ENCODE peak calls at places on chromosomes 13 and 19, in nine cellular contexts. K, M, F, G, X, V, H, I and C are unnamed samples.

GRCh38 chr19:33698576-33699435 is 77.1 kb downstream of the CHST8 start:
- DNase-seq in X (no peak), G (no peak), I (no peak), H (no peak), M (no peak), V (no peak), F (no peak), K (no peak), C (no peak)

GRCh38 chr13:111058796-111059506 is 56.2 kb upstream of the ARHGEF7 start:
- DNase-seq in K (no peak), M (no peak), G (no peak), I (no peak), F (no peak), V (no peak), X (no peak), H (no peak), C (no peak)

GRCh38 chr13:112820318-112820717 is 130.5 kb downstream of the ATP11A start:
- DNase-seq in X (no peak), I (no peak), K (no peak), G (no peak), M (no peak), V (no peak), F (no peak), H (no peak), C (no peak)

GRCh38 chr19:46371371-46371901 is 24.5 kb downstream of the PPP5C start:
- DNase-seq in G (no peak), X (no peak), H (no peak), V (no peak), K (no peak), F (no peak), M (no peak), I (no peak), C (no peak)

GRCh38 chr13:76646946-76647345 is 239.3 kb downstream of the KCTD12 start:
- DNase-seq in V (no peak), X (no peak), F (no peak), H (no peak), G (no peak), M (no peak), I (no peak), K (no peak), C (no peak)

GRCh38 chr19:2328401-2329161 is at the start of the genes LSM7 and SPPL2B:
- DNase-seq in I (peak), F (peak), V (peak), X (peak), H (peak), M (peak), K (peak), G (peak), C (peak)

GRCh38 chr19:38511074-38511708 is 77.7 kb downstream of the RYR1 start:
- DNase-seq in I (no peak), G (no peak), K (no peak), F (no peak), V (no peak), X (no peak), M (no peak), H (no peak), C (no peak)

GRCh38 chr13:104984296-104984818 is 1551.1 kb downstream of the EFNB2 start:
- DNase-seq in X (peak), K (no peak), M (peak), H (no peak), G (no peak), F (no peak), I (no peak), V (peak), C (peak)

GRCh38 chr19:38684078-38684861 is 36.8 kb downstream of the ACTN4 start:
- DNase-seq in V (no peak), K (peak), I (peak), M (peak), X (peak), G (no peak), H (no peak), F (peak), C (no peak)

GRCh38 chr13:48456546-48456945 is 43.6 kb upstream of the LPAR6 start:
- DNase-seq in V (no peak), H (no peak), X (no peak), K (no peak), I (no peak), F (no peak), M (no peak), G (no peak), C (no peak)

GRCh38 chr13:21139374-21139773 is 37.0 kb downstream of the SKA3 start:
- DNase-seq in I (no peak), F (no peak), M (no peak), X (no peak), K (no peak), V (no peak), G (no peak), H (no peak), C (no peak)

GRCh38 chr19:15673176-15673654 is 328 bp downstream of the CYP4F12 start:
- DNase-seq in V (no peak), K (no peak), G (no peak), F (no peak), H (no peak), I (peak), X (no peak), M (no peak), C (no peak)

GRCh38 chr19:17902701-17903100 is 30.1 kb upstream of the CCDC124 start:
- DNase-seq in G (no peak), I (no peak), M (no peak), K (no peak), H (no peak), F (no peak), X (no peak), V (no peak), C (no peak)

GRCh38 chr19:17721821-17722220 is 2.5 kb downstream of the MAP1S start:
- DNase-seq in I (no peak), X (peak), V (no peak), K (no peak), M (no peak), G (no peak), F (peak), H (no peak), C (no peak)

GRCh38 chr19:10552596-10553053 is 8.9 kb downstream of the ATG4D start:
- DNase-seq in I (peak), G (no peak), M (no peak), K (no peak), H (no peak), X (peak), V (peak), F (no peak), C (no peak)

GRCh38 chr13:113425931-113426590 is 27.2 kb downstream of the ADPRHL1 start:
- DNase-seq in G (no peak), H (no peak), K (no peak), V (no peak), F (no peak), M (no peak), I (no peak), X (peak), C (no peak)